ENCODE peak calls at places on chromosome 14, in four cellular contexts. Q is MM.1S, C is fibroblast of mammary gland, Z is PC-3. L is an unnamed sample.

GRCh38 chr14:31536201-31536960 is 24.8 kb upstream of the NUBPL start:
- DNase-seq in Q (no peak), C (peak; percentile 26), Z (peak; percentile 14), L (no peak)

GRCh38 chr14:83734431-83734830 is 1795.5 kb upstream of the FLRT2 start:
- DNase-seq in Q (no peak), C (no peak), Z (no peak), L (no peak)

GRCh38 chr14:55188686-55189295 is 2.6 kb downstream of the DLGAP5 start:
- DNase-seq in Q (no peak), C (peak; percentile 11), Z (no peak), L (no peak)

GRCh38 chr14:94028450-94028826 is 2.3 kb downstream of the OTUB2 start:
- DNase-seq in Q (no peak), C (no peak), Z (peak; percentile 93), L (no peak)

GRCh38 chr14:76408877-76409276 is 32.9 kb downstream of the ESRRB start:
- DNase-seq in Q (no peak), C (no peak), Z (no peak), L (no peak)

GRCh38 chr14:100714205-100714781 is 12.4 kb upstream of the DLK1 start:
- DNase-seq in Q (no peak), C (no peak), Z (no peak), L (no peak)

GRCh38 chr14:56195219-56195618 is 77.0 kb downstream of the PELI2 start:
- DNase-seq in Q (no peak), C (no peak), Z (no peak), L (no peak)

GRCh38 chr14:91606851-91607250 is 96.7 kb upstream of the PPP4R3A start:
- DNase-seq in Q (no peak), C (peak; percentile 45), Z (no peak), L (no peak)

GRCh38 chr14:106174206-106174605 is 647.8 kb downstream of the TMEM121 start:
- DNase-seq in Q (no peak), C (no peak), Z (no peak), L (no peak)

GRCh38 chr14:32366256-32366655 is 37.2 kb downstream of the AKAP6 start:
- DNase-seq in Q (no peak), C (peak; percentile 84), Z (peak; percentile 4), L (no peak)

GRCh38 chr14:26992403-26993115 is 394.7 kb upstream of the NOVA1 start:
- DNase-seq in Q (no peak), C (no peak), Z (peak; percentile 20), L (no peak)

GRCh38 chr14:97977711-97978261 is 1180.6 kb downstream of the VRK1 start:
- DNase-seq in Q (no peak), C (peak; percentile 6), Z (peak; percentile 70), L (no peak)

GRCh38 chr14:90446405-90446804 is 49.6 kb downstream of the CALM1 start:
- DNase-seq in Q (no peak), C (no peak), Z (no peak), L (no peak)

GRCh38 chr14:61643546-61643945 is 51.8 kb upstream of the HIF1A start:
- DNase-seq in Q (no peak), C (peak; percentile 73), Z (no peak), L (no peak)

GRCh38 chr14:100855256-100855930 is 29.5 kb downstream of the MEG3 start:
- DNase-seq in Q (no peak), C (no peak), Z (peak; percentile 28), L (no peak)

GRCh38 chr14:105475916-105476845 is 1.6 kb downstream of the CRIP2 start:
- DNase-seq in Q (no peak), C (peak; percentile 19), Z (peak; percentile 48), L (no peak)

GRCh38 chr14:43215524-43215923 is 1291.6 kb downstream of the FSCB start:
- DNase-seq in Q (no peak), C (no peak), Z (no peak), L (no peak)
- TF ChIP-seq CTCF in Q (no peak), C (no peak), Z (no peak), L (no peak)

GRCh38 chr14:70189678-70190077 is 927 bp upstream of the SLC8A3 start:
- DNase-seq in Q (no peak), C (no peak), Z (no peak), L (peak; percentile 21)
- TF ChIP-seq CTCF in Q (no peak), C (no peak), Z (no peak), L (no peak)

DNA sequence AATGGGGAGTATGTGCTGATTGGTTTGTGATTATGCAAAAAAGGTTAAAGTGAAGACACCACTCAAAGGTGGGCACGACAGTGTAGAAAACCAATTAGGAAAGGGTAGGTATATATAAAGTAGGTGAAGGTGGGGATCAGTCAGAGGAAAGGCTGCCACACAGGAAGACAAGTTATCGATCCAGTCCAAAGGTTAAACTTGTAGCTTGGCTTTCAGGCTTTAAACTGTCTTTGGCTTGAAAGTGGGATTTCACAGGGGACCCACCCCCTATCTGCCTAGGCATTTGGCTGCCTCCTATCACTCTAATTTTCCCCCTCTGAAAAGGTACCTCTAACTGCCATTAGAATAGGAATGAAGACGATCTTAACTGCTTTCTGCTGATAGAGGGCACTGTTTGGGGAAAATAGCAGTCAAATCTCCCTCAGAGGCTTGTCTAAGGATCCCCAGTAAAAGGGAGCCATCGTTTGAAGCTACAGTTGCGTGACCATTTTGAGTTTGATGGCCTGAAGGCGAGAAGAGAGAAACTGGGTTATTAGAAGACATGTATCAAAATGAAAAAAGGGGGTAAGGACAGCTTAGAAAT is 250.2 kb downstream of the GPHN start:
- DNase-seq in Q (no peak), C (no peak), Z (peak; percentile 10), L (no peak)
- TF ChIP-seq CTCF in Q (no peak), C (no peak), Z (peak; percentile 48), L (no peak)

DNA sequence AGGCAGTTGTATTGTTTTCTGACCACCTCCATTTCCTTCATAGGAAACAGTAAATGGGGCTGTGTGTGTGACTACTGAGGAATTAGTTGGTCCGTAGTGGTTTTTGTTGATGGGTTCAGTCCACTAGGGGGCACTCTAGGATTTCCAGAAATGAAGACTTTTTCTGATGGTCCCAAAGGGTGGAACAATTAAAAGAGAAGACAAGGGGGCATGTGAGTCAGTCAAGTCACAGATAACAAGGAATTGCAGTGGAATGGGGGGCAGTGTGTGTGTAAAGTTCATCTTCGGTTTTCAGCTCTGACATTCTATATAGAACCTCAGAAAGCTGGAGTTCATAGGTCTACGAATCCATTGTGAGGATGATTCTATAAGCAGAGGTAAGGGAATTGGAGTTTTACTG is 186.6 kb upstream of the OR4E1 start:
- DNase-seq in Q (peak; percentile 34), C (peak; percentile 29), Z (peak; percentile 40), L (peak; percentile 13)
- TF ChIP-seq CTCF in Q (peak; percentile 49), C (peak; percentile 44), Z (peak; percentile 69), L (peak; percentile 19)

GRCh38 chr14:41605550-41606248 is 977 bp upstream of the LRFN5 start:
- DNase-seq in Q (no peak), C (peak; percentile 54), Z (no peak), L (no peak)

GRCh38 chr14:41604793-41605534 is 1.7 kb upstream of the LRFN5 start:
- DNase-seq in Q (no peak), C (peak; percentile 83), Z (no peak), L (no peak)

GRCh38 chr14:41607966-41608663 is 1.4 kb downstream of the LRFN5 start:
- DNase-seq in Q (no peak), C (peak; percentile 26), Z (no peak), L (no peak)

GRCh38 chr14:41606249-41607118 is at the start of gene LRFN5:
- DNase-seq in Q (peak; percentile 14), C (peak; percentile 69), Z (peak; percentile 12), L (peak; percentile 41)

GRCh38 chr14:41607119-41607785 is 576 bp downstream of the LRFN5 start:
- DNase-seq in Q (no peak), C (peak; percentile 48), Z (no peak), L (peak; percentile 27)
- TF ChIP-seq CTCF in Q (no peak), C (no peak), Z (no peak), L (no peak)

DNA sequence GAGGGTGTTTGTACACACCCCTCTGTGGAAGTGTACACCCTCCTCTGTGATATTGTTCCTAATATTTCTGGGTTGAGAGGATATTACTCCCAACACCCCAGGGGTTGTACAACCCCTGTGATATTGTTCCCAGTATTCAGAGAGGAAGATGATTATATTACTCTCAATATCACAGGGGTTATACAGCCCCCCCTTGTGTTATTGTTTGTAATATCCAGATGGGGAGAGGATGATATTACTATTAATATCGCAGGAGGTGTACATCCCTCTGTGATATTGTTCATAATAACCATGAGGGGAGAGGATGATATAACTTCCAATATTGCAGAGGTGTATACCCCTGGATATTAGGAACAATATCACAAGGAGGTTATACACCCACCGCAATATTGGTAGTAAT is 566.1 kb upstream of the MIS18BP1 start:
- DNase-seq in Q (no peak), C (no peak), Z (peak; percentile 13), L (no peak)
- TF ChIP-seq CTCF in Q (no peak), C (no peak), Z (peak; percentile 42), L (no peak)

GRCh38 chr14:63045612-63046320 is 508 bp upstream of the KCNH5 start:
- DNase-seq in Q (peak; percentile 30), C (peak; percentile 21), Z (no peak), L (no peak)
- TF ChIP-seq CTCF in Q (no peak), C (no peak), Z (no peak), L (no peak)

DNA sequence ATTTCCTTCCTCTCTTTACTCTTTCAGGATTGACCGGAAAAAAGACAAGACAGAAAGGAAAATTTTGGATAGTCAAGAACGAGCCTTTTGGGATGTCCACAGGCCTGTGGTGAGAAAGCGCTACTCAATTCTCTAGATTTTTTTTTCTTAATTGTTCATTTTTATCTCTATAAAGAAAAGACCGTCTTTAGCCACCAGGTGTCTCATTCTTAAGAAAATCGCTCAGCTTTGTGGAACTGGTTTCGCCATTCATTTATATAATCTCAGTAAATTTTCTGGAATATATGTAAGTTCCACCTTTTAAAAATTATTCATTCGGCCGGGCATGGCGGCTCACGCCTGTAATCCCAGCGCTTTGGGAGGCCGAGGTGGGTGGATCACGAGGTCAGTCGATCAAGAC is 421.1 kb downstream of the DPF3 start:
- DNase-seq in Q (no peak), C (no peak), Z (peak; percentile 45), L (no peak)
- TF ChIP-seq CTCF in Q (no peak), C (no peak), Z (peak; percentile 60), L (no peak)

GRCh38 chr14:35855886-35856481 is 29.8 kb downstream of the BRMS1L start:
- DNase-seq in Q (peak; percentile 82), C (no peak), Z (no peak), L (peak; percentile 47)
- TF ChIP-seq CTCF in Q (no peak), C (no peak), Z (no peak), L (no peak)

L was measured in GM13976.